ENCODE peak calls at places on chromosomes 5 and 9, in ten cellular contexts. E, M, A, P, R, D, I, Y, H and L are unnamed samples.

GRCh38 chr5:79436224-79436623 is 77.7 kb downstream of the HOMER1 start:
- DNase-seq in M (no peak), H (no peak), Y (no peak), R (no peak), P (no peak), D (peak), E (no peak), I (peak), A (no peak), L (peak)

GRCh38 chr5:171840701-171841522 is 55.3 kb downstream of the SMIM23 start:
- DNase-seq in D (no peak), Y (peak), A (peak), I (no peak), P (no peak), R (no peak), E (no peak), H (no peak), M (no peak), L (peak)

GRCh38 chr5:157390179-157390923 is 69.7 kb upstream of the NIPAL4 start:
- DNase-seq in H (peak), A (peak), R (peak), D (peak), Y (no peak), I (peak), M (no peak), E (no peak), P (peak), L (no peak)

GRCh38 chr9:34592895-34593601 is 3.5 kb upstream of the CNTFR start:
- DNase-seq in M (peak), R (peak), H (no peak), P (peak), Y (no peak), I (no peak), D (peak), E (peak), A (peak), L (no peak)

GRCh38 chr9:136725612-136726011 is 13.2 kb downstream of the DIPK1B start:
- DNase-seq in Y (no peak), R (peak), P (no peak), D (peak), A (no peak), M (no peak), H (no peak), I (peak), E (no peak), L (peak)

GRCh38 chr9:121637441-121638222 is 13.8 kb upstream of the DAB2IP start:
- DNase-seq in H (peak), P (no peak), E (no peak), R (peak), A (no peak), Y (no peak), D (peak), I (peak), M (peak), L (no peak)

GRCh38 chr9:112063151-112063550 is 111.9 kb downstream of the SUSD1 start:
- DNase-seq in M (no peak), I (peak), H (no peak), P (no peak), D (peak), Y (no peak), R (no peak), E (no peak), A (no peak), L (no peak)

GRCh38 chr5:102856374-102856748 is 101.3 kb downstream of the PAM start:
- DNase-seq in I (peak), R (peak), H (no peak), M (no peak), E (no peak), D (peak), A (no peak), P (no peak), Y (no peak), L (no peak)

GRCh38 chr5:148790545-148791333 is 35.7 kb upstream of the ADRB2 start:
- DNase-seq in P (no peak), D (no peak), E (no peak), M (no peak), I (no peak), H (no peak), A (no peak), Y (no peak), R (peak), L (no peak)

GRCh38 chr5:134100283-134101011 is 14.0 kb upstream of the TCF7 start:
- DNase-seq in Y (peak), E (no peak), H (no peak), I (peak), P (peak), D (peak), A (peak), R (peak), M (no peak), L (peak)

GRCh38 chr5:115461506-115462290 is 82.9 kb downstream of the FEM1C start:
- DNase-seq in M (no peak), I (peak), P (no peak), E (no peak), D (peak), R (peak), A (no peak), Y (no peak), H (peak), L (peak)

GRCh38 chr5:128645582-128645981 is 107.5 kb upstream of the FBN2 start:
- DNase-seq in Y (no peak), A (no peak), M (no peak), I (peak), R (no peak), D (peak), P (no peak), H (no peak), E (no peak), L (no peak)

GRCh38 chr9:589723-590122 is 251.8 kb upstream of the DMRT1 start:
- DNase-seq in H (no peak), M (no peak), D (peak), R (no peak), E (no peak), I (peak), Y (no peak), P (no peak), A (no peak), L (no peak)

GRCh38 chr9:116693233-116693731 is 6.2 kb downstream of the TRIM32 start:
- DNase-seq in R (peak), A (no peak), P (no peak), H (no peak), D (peak), E (no peak), I (peak), M (no peak), Y (no peak), L (no peak)

GRCh38 chr5:9479981-9480380 is 65.9 kb downstream of the SEMA5A start:
- DNase-seq in E (no peak), P (no peak), H (no peak), A (no peak), M (no peak), D (peak), I (no peak), Y (no peak), R (no peak), L (no peak)

GRCh38 chr5:106121972-106122605 is 1548.6 kb downstream of the EFNA5 start:
- DNase-seq in E (no peak), D (peak), H (peak), R (peak), A (no peak), I (peak), M (no peak), Y (no peak), P (peak), L (peak)

GRCh38 chr5:140806834-140807775 is at the start of gene PCDHA4:
- DNase-seq in H (peak), A (no peak), E (no peak), D (peak), M (no peak), R (peak), I (peak), P (peak), Y (no peak), L (peak)

GRCh38 chr5:117455236-117456233 is 880.9 kb upstream of the SEMA6A start:
- DNase-seq in A (peak), R (no peak), P (peak), Y (peak), D (no peak), E (peak), I (no peak), H (no peak), M (no peak), L (peak)

GRCh38 chr5:3361811-3362605 is 233.6 kb upstream of the IRX1 start:
- DNase-seq in E (no peak), R (no peak), I (no peak), H (no peak), A (no peak), Y (no peak), M (no peak), P (no peak), D (no peak), L (no peak)

GRCh38 chr5:113614191-113614590 is 100.7 kb downstream of the YTHDC2 start:
- DNase-seq in P (no peak), M (no peak), Y (no peak), H (no peak), E (no peak), A (no peak), R (no peak), D (peak), I (no peak), L (no peak)

GRCh38 chr9:131190191-131190590 is 64.8 kb downstream of the NUP214 start:
- DNase-seq in A (no peak), R (no peak), I (no peak), Y (no peak), M (no peak), E (no peak), P (no peak), D (no peak), H (no peak), L (peak)

GRCh38 chr9:78301466-78301865 is 4.5 kb downstream of the PSAT1 start:
- DNase-seq in H (no peak), P (no peak), R (no peak), A (no peak), M (no peak), D (no peak), Y (no peak), E (no peak), I (no peak), L (no peak)

GRCh38 chr9:120353501-120353900 is 226.5 kb downstream of the CDK5RAP2 start:
- DNase-seq in M (no peak), R (no peak), P (no peak), Y (no peak), I (peak), E (no peak), H (no peak), A (no peak), D (peak), L (no peak)

GRCh38 chr9:122464633-122465567 is 12.8 kb downstream of the OR1J1 start:
- DNase-seq in I (peak), D (peak), Y (peak), A (peak), R (peak), E (peak), P (peak), M (peak), H (peak), L (peak)

GRCh38 chr9:29740518-29740917 is 2167.2 kb upstream of the C9orf72 start:
- DNase-seq in D (no peak), Y (no peak), E (no peak), R (no peak), P (no peak), H (no peak), M (no peak), I (no peak), A (no peak), L (no peak)

GRCh38 chr5:34657550-34657921 is 1.4 kb downstream of the RAI14 start:
- DNase-seq in Y (no peak), R (peak), M (peak), H (peak), E (no peak), A (peak), P (peak), D (peak), I (peak), L (no peak)

GRCh38 chr5:68898961-68899471 is 194.8 kb upstream of the SLC30A5 start:
- DNase-seq in D (peak), P (no peak), M (no peak), I (peak), H (no peak), Y (no peak), R (peak), E (no peak), A (no peak), L (peak)

GRCh38 chr9:1606253-1606652 is 408.9 kb upstream of the SMARCA2 start:
- DNase-seq in M (no peak), H (no peak), D (no peak), E (no peak), P (no peak), R (no peak), Y (no peak), I (no peak), A (no peak), L (no peak)

GRCh38 chr5:145365464-145365863 is 469.7 kb downstream of the PRELID2 start:
- DNase-seq in R (no peak), M (no peak), H (no peak), Y (no peak), P (no peak), A (no peak), D (no peak), I (no peak), E (no peak), L (no peak)

GRCh38 chr5:122195784-122196394 is 66.5 kb downstream of the ZNF474 start:
- DNase-seq in A (no peak), I (peak), M (no peak), Y (no peak), D (peak), H (peak), R (peak), P (no peak), E (no peak), L (peak)

GRCh38 chr5:80406980-80407734 is 707 bp upstream of the ZFYVE16 start:
- DNase-seq in P (peak), M (peak), Y (peak), R (no peak), E (peak), D (peak), I (peak), H (no peak), A (peak), L (peak)

GRCh38 chr9:106920701-106921283 is 57.8 kb downstream of the ZNF462 start:
- DNase-seq in E (no peak), H (no peak), D (peak), A (no peak), M (no peak), I (peak), R (peak), Y (no peak), P (peak), L (no peak)

GRCh38 chr5:137146402-137146889 is 352.7 kb downstream of the SPOCK1 start:
- DNase-seq in I (peak), P (no peak), A (peak), H (peak), E (no peak), Y (no peak), D (peak), R (peak), M (no peak), L (peak)

GRCh38 chr5:116297296-116297814 is 212.5 kb downstream of the COMMD10 start:
- DNase-seq in E (no peak), M (no peak), R (no peak), Y (no peak), H (no peak), D (no peak), A (no peak), I (no peak), P (no peak), L (no peak)

GRCh38 chr9:136544549-136545064 is 1.2 kb downstream of the NOTCH1 start:
- DNase-seq in Y (peak), I (peak), M (peak), D (peak), R (peak), H (peak), E (peak), P (peak), A (peak), L (peak)

GRCh38 chr5:21654-22233 is 70.2 kb upstream of the PLEKHG4B start:
- DNase-seq in R (peak), P (no peak), E (no peak), I (peak), Y (no peak), D (peak), H (peak), A (no peak), M (no peak), L (no peak)
- H3K4me3 ChIP-seq in R (peak), P (no peak), E (no peak), I (no peak), Y (no peak), D (no peak), H (no peak), A (no peak), M (no peak), L (no peak)

GRCh38 chr9:98709968-98710965 is 1.5 kb upstream of the GABBR2 start:
- DNase-seq in E (no peak), D (peak), R (peak), M (no peak), A (no peak), I (peak), H (no peak), P (no peak), Y (no peak), L (no peak)

GRCh38 chr9:98706651-98707103 is 2.1 kb downstream of the GABBR2 start:
- DNase-seq in P (no peak), A (no peak), E (no peak), R (peak), I (peak), D (peak), Y (no peak), M (no peak), H (no peak), L (no peak)

GRCh38 chr9:98707158-98708102 is 1.3 kb downstream of the GABBR2 start:
- DNase-seq in H (peak), D (peak), E (peak), A (no peak), Y (no peak), P (no peak), I (peak), R (peak), M (no peak), L (peak)

GRCh38 chr9:98708103-98708932 is 417 bp downstream of the GABBR2 start:
- DNase-seq in E (no peak), Y (no peak), M (no peak), D (peak), P (no peak), H (no peak), I (no peak), R (no peak), A (no peak), L (no peak)

GRCh38 chr9:98708933-98709911 is at the start of gene GABBR2:
- DNase-seq in Y (no peak), E (no peak), P (no peak), M (no peak), D (peak), A (no peak), I (no peak), H (no peak), R (no peak), L (no peak)
- H3K4me3 ChIP-seq in Y (no peak), E (peak), P (no peak), M (no peak), D (peak), A (peak), I (peak), H (peak), R (peak), L (peak)

GRCh38 chr5:57445006-57445714 is 37.5 kb downstream of the ACTBL2 start:
- DNase-seq in P (no peak), Y (no peak), R (no peak), H (no peak), M (no peak), I (no peak), A (no peak), E (no peak), D (no peak), L (no peak)

GRCh38 chr5:57438162-57438561 is 44.4 kb downstream of the ACTBL2 start:
- DNase-seq in P (no peak), A (no peak), R (no peak), E (no peak), H (no peak), I (peak), Y (no peak), D (peak), M (no peak), L (no peak)

GRCh38 chr5:57442080-57442839 is 40.4 kb downstream of the ACTBL2 start:
- DNase-seq in P (no peak), Y (no peak), D (peak), E (no peak), H (no peak), A (no peak), M (no peak), I (peak), R (peak), L (no peak)

GRCh38 chr5:57439601-57440000 is 43.0 kb downstream of the ACTBL2 start:
- DNase-seq in P (no peak), D (no peak), R (no peak), H (no peak), A (no peak), E (no peak), I (no peak), M (no peak), Y (no peak), L (no peak)

DNA sequence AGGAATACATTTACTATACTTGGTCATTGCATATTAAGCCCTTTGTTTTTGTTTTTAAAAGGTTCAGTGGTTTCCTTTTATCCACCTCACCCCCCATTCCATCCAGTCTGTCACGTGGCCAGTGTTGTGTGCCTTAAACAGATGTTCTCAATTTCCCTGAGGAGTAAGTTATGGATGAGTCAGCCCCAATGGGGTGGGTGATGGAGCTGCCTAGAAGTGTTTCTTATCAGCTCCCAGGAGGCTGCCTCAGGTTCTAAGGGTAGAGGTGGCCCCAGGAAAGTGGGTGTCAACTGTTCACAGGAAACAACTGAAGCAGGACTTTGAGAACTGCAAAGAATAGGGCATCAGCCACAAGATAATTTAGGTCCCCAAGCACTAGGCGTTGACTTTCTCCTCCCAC is 41.1 kb downstream of the ACTBL2 start:
- DNase-seq in A (no peak), P (no peak), E (no peak), D (peak), R (peak), H (no peak), Y (no peak), M (no peak), I (peak), L (no peak)
- H3K4me3 ChIP-seq in A (no peak), P (no peak), E (no peak), D (peak), R (no peak), H (no peak), Y (no peak), M (no peak), I (no peak), L (no peak)

GRCh38 chr9:36488322-36488838 is 84.3 kb upstream of the MELK start:
- DNase-seq in R (no peak), A (no peak), Y (peak), E (no peak), D (no peak), I (no peak), P (no peak), M (no peak), H (no peak), L (no peak)
- H3K4me3 ChIP-seq in R (peak), A (peak), Y (peak), E (peak), D (peak), I (peak), P (peak), M (peak), H (peak), L (peak)